ENCODE peak calls at places on chromosomes 6 and 20, in nine cellular contexts. G is cardiac muscle cell, L is ovary, R is lower lobe of right lung, S is left lung, E is MM.1S, P is pancreas, V is left ventricle myocardium inferior, F is A549. A is an unnamed sample. For H3K4me1, the result is how much of the 10 kb centered on the place peaks cover.

GRCh38 chr6:136921936-136922679 is at the start of gene SLC35D3:
- DNase-seq in V (no peak), R (peak), P (peak), G (peak), E (no peak), L (peak), S (no peak), F (peak), A (no peak)

GRCh38 chr6:9397981-9398559 is 962.7 kb upstream of the SLC35B3 start:
- DNase-seq in P (peak), G (peak), S (peak), L (no peak), F (no peak), E (no peak), V (peak), R (peak), A (no peak)

GRCh38 chr20:51469578-51470520 is 72.7 kb downstream of the NFATC2 start:
- DNase-seq in G (peak), R (no peak), V (no peak), P (no peak), E (no peak), L (peak), S (no peak), F (no peak), A (no peak)

GRCh38 chr20:31577194-31577593 is 27.9 kb upstream of the ID1 start:
- DNase-seq in P (no peak), E (no peak), R (no peak), L (no peak), S (no peak), G (no peak), F (no peak), V (no peak), A (no peak)

GRCh38 chr6:168138436-168138835 is 59.4 kb upstream of the FRMD1 start:
- DNase-seq in V (no peak), P (no peak), E (no peak), S (no peak), F (no peak), L (no peak), G (no peak), R (no peak), A (peak)

GRCh38 chr6:109770779-109771178 is 79.7 kb downstream of the FIG4 start:
- DNase-seq in P (no peak), F (no peak), E (no peak), R (no peak), L (no peak), G (no peak), V (no peak), S (no peak), A (no peak)

GRCh38 chr6:111628117-111628866 is 22.6 kb upstream of the TRAF3IP2 start:
- DNase-seq in R (no peak), E (no peak), V (no peak), L (no peak), S (no peak), G (no peak), F (no peak), P (no peak), A (no peak)

GRCh38 chr6:2000962-2001361 is 244.4 kb downstream of the GMDS start:
- DNase-seq in F (no peak), R (no peak), E (no peak), G (no peak), P (no peak), S (no peak), V (no peak), L (no peak), A (no peak)

GRCh38 chr6:129006685-129007514 is 124.0 kb downstream of the LAMA2 start:
- DNase-seq in E (no peak), L (no peak), S (no peak), P (no peak), V (no peak), G (no peak), R (no peak), F (no peak), A (no peak)

GRCh38 chr6:9704989-9705388 is 709.9 kb downstream of the TFAP2A start:
- DNase-seq in S (no peak), G (no peak), R (no peak), P (no peak), L (no peak), E (no peak), V (no peak), F (peak), A (no peak)

GRCh38 chr6:109455161-109455501 is 441 bp downstream of the MICAL1 start:
- DNase-seq in L (no peak), F (no peak), R (no peak), E (peak), S (peak), V (no peak), P (peak), G (no peak), A (no peak)

GRCh38 chr6:83536647-83537589 is 24.6 kb downstream of the PRSS35 start:
- DNase-seq in P (no peak), F (no peak), S (no peak), V (no peak), L (no peak), G (no peak), R (no peak), E (no peak), A (no peak)

GRCh38 chr6:83539678-83540077 is 27.3 kb downstream of the PRSS35 start:
- DNase-seq in P (no peak), S (no peak), F (no peak), R (no peak), E (no peak), G (no peak), V (no peak), L (no peak), A (no peak)

GRCh38 chr6:83536034-83536646 is 23.8 kb downstream of the PRSS35 start:
- DNase-seq in R (no peak), G (peak), E (peak), P (no peak), V (no peak), L (peak), S (no peak), F (peak), A (no peak)
- TF ChIP-seq CTCF in R (peak), G (peak), E (peak), P (peak), V (peak), L (peak), S (peak), F (peak), A (peak)

GRCh38 chr20:7712661-7713060 is 227.6 kb downstream of the HAO1 start:
- DNase-seq in P (no peak), R (no peak), F (no peak), S (no peak), V (no peak), E (no peak), L (no peak), G (no peak), A (no peak)

GRCh38 chr20:7708782-7709181 is 231.5 kb downstream of the HAO1 start:
- DNase-seq in S (no peak), F (no peak), L (no peak), G (no peak), R (no peak), E (no peak), P (no peak), V (no peak), A (no peak)

GRCh38 chr20:7710440-7710839 is 229.8 kb downstream of the HAO1 start:
- DNase-seq in P (no peak), S (no peak), L (no peak), G (no peak), R (no peak), V (no peak), F (no peak), E (no peak), A (no peak)

GRCh38 chr20:7716286-7716972 is 223.8 kb downstream of the HAO1 start:
- DNase-seq in G (no peak), P (no peak), F (no peak), R (no peak), E (peak), S (no peak), V (no peak), L (no peak), A (no peak)

DNA sequence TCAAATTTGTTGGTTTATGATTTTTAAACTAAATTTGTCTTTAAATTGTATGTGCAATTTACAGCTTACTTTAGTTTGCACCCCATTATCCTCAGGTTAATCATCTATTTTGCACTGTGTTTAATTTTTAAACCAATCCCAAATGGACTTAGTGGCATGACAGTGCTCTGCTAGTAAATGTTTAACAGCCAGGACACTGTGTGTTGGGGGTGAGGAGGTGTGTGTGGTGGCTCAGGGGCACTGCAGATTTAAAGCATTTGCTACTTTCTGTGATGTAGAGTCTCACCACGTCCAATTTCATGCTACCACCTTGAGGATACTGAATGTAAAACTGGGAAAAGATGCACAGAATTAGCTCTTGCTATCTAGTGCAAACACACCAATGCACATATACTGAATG is 225.7 kb downstream of the HAO1 start:
- DNase-seq in F (peak), R (no peak), S (no peak), V (no peak), G (no peak), L (no peak), P (no peak), E (no peak), A (no peak)
- H3K27ac ChIP-seq in F (peak), R (no peak), S (no peak), V (no peak), G (no peak), L (no peak), P (no peak), E (no peak), A (no peak)

DNA sequence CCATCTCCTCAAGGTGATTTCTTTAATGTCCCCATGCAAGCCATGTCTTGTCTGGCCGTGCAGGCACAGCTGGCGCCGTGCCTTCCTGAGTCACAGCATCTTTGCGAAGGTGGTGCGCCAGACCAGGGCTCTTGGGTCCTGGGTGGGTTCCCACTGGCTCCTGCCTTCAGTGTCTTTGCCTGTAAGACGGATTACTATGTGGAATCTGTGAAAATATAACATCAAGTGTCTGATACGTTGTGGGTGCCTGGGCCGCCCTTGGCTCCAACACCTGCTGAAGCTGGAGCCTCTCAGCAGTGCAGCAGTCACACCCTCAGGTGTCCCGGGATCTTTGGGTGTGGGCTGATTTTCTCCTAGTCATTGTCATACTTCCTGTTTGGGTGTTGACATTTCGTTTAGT is 3.2 kb downstream of the OSBPL2 start:
- DNase-seq in L (no peak), E (no peak), G (no peak), F (no peak), R (no peak), P (peak), S (no peak), V (no peak), A (no peak)
- H3K4me1 ChIP-seq in L (under half), E (under half), G (under half), F (under half), R (under half), P (half or more), S (under half), V (half or more), A (under half)

DNA sequence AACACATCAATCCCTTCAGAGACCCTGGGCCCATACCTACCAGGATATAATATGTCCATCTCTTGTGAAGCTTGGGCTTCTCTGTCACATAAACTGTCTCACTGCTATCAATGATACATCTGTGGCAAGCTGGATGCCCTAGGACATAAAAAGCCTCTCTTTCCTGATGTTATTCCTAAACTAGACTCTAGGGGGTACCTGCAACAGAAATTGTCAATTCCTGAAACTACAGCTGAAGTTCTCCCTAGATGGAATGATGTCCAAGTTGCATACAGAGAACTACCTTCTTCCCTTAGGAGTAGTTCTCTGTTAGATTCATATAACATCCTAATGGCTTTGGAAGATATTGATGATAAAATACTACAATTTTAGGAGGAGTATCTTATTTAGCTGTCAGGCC is 35.8 kb downstream of the TBX18 start:
- DNase-seq in R (no peak), F (peak), L (no peak), G (no peak), S (no peak), V (no peak), P (no peak), E (no peak), A (no peak)
- TF ChIP-seq CTCF in R (no peak), F (no peak), L (no peak), G (peak), S (no peak), V (no peak), P (peak), E (peak), A (no peak)

DNA sequence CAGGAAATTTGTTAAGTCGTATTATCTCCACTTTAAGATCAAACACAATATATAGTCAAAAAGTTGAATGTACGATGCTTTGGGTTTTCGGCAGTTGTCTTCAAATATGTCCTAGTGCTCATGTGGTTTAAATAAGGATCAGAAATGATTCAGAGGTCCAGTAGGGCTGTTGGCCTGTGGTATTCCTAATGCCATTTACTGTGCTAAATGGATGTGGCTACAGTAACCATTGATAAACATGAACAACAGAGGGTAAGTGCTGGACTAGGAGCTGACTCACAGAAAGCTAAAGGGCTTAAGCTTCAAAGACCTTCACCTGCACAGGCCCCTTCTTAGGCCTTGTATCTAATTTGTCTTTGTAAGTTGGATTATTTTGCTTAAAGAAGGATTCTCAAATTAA is 80.5 kb upstream of the TPD52L1 start:
- DNase-seq in L (no peak), S (no peak), G (no peak), R (no peak), V (no peak), P (no peak), F (no peak), E (no peak), A (no peak)
- H3K27ac ChIP-seq in L (no peak), S (no peak), G (no peak), R (no peak), V (no peak), P (no peak), F (no peak), E (no peak), A (no peak)

DNA sequence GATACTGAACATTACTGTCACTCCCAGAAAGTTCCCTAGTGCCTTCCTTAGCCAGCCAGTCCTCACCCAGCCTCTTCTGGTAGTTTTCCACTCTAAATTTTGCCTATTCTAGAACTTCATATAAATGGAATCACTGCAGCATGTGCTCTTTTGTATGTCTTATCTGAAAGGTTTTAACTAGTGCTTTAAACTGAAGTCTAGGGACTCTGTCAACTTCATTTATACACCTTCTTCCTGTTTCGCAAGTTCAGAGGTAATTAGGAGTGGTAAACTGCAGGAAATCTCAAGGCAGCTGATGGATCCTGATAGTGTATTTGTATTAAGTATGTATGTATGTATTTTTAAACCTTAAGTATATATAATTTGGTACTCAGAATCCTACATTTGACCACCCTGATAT is 94.3 kb downstream of the TCP11 start:
- DNase-seq in E (no peak), G (no peak), L (no peak), R (no peak), S (no peak), V (no peak), P (no peak), F (no peak), A (no peak)
- H3K4me1 ChIP-seq in E (under half), G (under half), L (under half), R (half or more), S (half or more), V (half or more), P (under half), F (under half), A (half or more)

GRCh38 chr6:53892707-53893106 is 97.9 kb downstream of the LRRC1 start:
- DNase-seq in V (no peak), P (no peak), R (no peak), F (no peak), E (peak), S (no peak), G (no peak), L (no peak), A (no peak)
- TF ChIP-seq CTCF in V (no peak), P (no peak), R (no peak), F (no peak), E (no peak), S (no peak), G (no peak), L (no peak), A (no peak)

GRCh38 chr6:43728586-43728985 is 41.0 kb upstream of the MRPS18A start:
- DNase-seq in S (no peak), G (no peak), R (no peak), L (no peak), V (no peak), F (no peak), E (no peak), P (no peak), A (no peak)
- H3K27ac ChIP-seq in S (no peak), G (no peak), R (no peak), L (no peak), V (no peak), F (no peak), E (no peak), P (no peak), A (no peak)